ENCODE peak calls at places on chromosomes 1 and 21, in ten cellular contexts. One of them, this sample, is unnamed. For H3K27me3, the result is how much of the 10 kb centered on the place peaks cover.

GRCh38 chr1:70327306-70328076 is 27.0 kb downstream of the ANKRD13C start:
- DNase-seq in Karpas-422: no peak
- DNase-seq in IMR-90: peak
- DNase-seq in K562: no peak
- DNase-seq in SK-N-SH: no peak
- DNase-seq in heart right ventricle: no peak
- DNase-seq in fibroblast of lung: no peak
- DNase-seq in hepatocyte: no peak
- DNase-seq in tibial nerve: no peak
- DNase-seq in thyroid gland: no peak
- DNase-seq in this sample: no peak

GRCh38 chr1:51518033-51518729 is 885 bp downstream of the EPS15 start:
- DNase-seq in SK-N-SH: no peak
- DNase-seq in heart right ventricle: peak
- DNase-seq in hepatocyte: peak
- DNase-seq in K562: peak
- DNase-seq in thyroid gland: peak
- DNase-seq in fibroblast of lung: peak
- DNase-seq in Karpas-422: peak
- DNase-seq in IMR-90: peak
- DNase-seq in tibial nerve: no peak
- DNase-seq in this sample: no peak

GRCh38 chr1:203512830-203513578 is 19.1 kb downstream of the OPTC start:
- DNase-seq in Karpas-422: no peak
- DNase-seq in hepatocyte: peak
- DNase-seq in SK-N-SH: no peak
- DNase-seq in fibroblast of lung: peak
- DNase-seq in heart right ventricle: peak
- DNase-seq in tibial nerve: no peak
- DNase-seq in thyroid gland: no peak
- DNase-seq in IMR-90: peak
- DNase-seq in K562: no peak
- DNase-seq in this sample: no peak

GRCh38 chr1:206685749-206686485 is 1.2 kb downstream of the MAPKAPK2 start:
- DNase-seq in SK-N-SH: peak
- DNase-seq in IMR-90: peak
- DNase-seq in thyroid gland: peak
- DNase-seq in tibial nerve: no peak
- DNase-seq in K562: peak
- DNase-seq in hepatocyte: peak
- DNase-seq in Karpas-422: peak
- DNase-seq in heart right ventricle: peak
- DNase-seq in fibroblast of lung: peak
- DNase-seq in this sample: peak

GRCh38 chr1:233238884-233239432 is 56.6 kb downstream of the PCNX2 start:
- DNase-seq in IMR-90: peak
- DNase-seq in hepatocyte: peak
- DNase-seq in tibial nerve: no peak
- DNase-seq in K562: no peak
- DNase-seq in Karpas-422: no peak
- DNase-seq in heart right ventricle: no peak
- DNase-seq in SK-N-SH: no peak
- DNase-seq in fibroblast of lung: peak
- DNase-seq in thyroid gland: no peak
- DNase-seq in this sample: no peak

GRCh38 chr1:57485643-57486042 is 61.8 kb upstream of the DAB1 start:
- DNase-seq in thyroid gland: no peak
- DNase-seq in fibroblast of lung: peak
- DNase-seq in heart right ventricle: no peak
- DNase-seq in K562: no peak
- DNase-seq in hepatocyte: no peak
- DNase-seq in IMR-90: peak
- DNase-seq in SK-N-SH: no peak
- DNase-seq in Karpas-422: peak
- DNase-seq in tibial nerve: no peak
- DNase-seq in this sample: no peak

GRCh38 chr1:113219828-113220227 is 146.8 kb downstream of the LRIG2 start:
- DNase-seq in Karpas-422: no peak
- DNase-seq in thyroid gland: no peak
- DNase-seq in hepatocyte: no peak
- DNase-seq in K562: no peak
- DNase-seq in fibroblast of lung: no peak
- DNase-seq in heart right ventricle: no peak
- DNase-seq in IMR-90: no peak
- DNase-seq in tibial nerve: no peak
- DNase-seq in SK-N-SH: no peak
- DNase-seq in this sample: no peak

GRCh38 chr1:237016626-237017025 is 12.4 kb upstream of the MT1HL1 start:
- DNase-seq in fibroblast of lung: no peak
- DNase-seq in K562: no peak
- DNase-seq in tibial nerve: no peak
- DNase-seq in SK-N-SH: no peak
- DNase-seq in IMR-90: no peak
- DNase-seq in hepatocyte: no peak
- DNase-seq in Karpas-422: no peak
- DNase-seq in thyroid gland: no peak
- DNase-seq in heart right ventricle: no peak
- DNase-seq in this sample: no peak

GRCh38 chr21:42414928-42415769 is 11.4 kb downstream of the UBASH3A start:
- DNase-seq in Karpas-422: no peak
- DNase-seq in fibroblast of lung: peak
- DNase-seq in IMR-90: peak
- DNase-seq in SK-N-SH: no peak
- DNase-seq in tibial nerve: no peak
- DNase-seq in thyroid gland: no peak
- DNase-seq in heart right ventricle: no peak
- DNase-seq in K562: peak
- DNase-seq in hepatocyte: no peak
- DNase-seq in this sample: peak

GRCh38 chr1:232432313-232432712 is 197.6 kb downstream of the SIPA1L2 start:
- DNase-seq in IMR-90: no peak
- DNase-seq in SK-N-SH: peak
- DNase-seq in hepatocyte: no peak
- DNase-seq in K562: no peak
- DNase-seq in Karpas-422: no peak
- DNase-seq in heart right ventricle: peak
- DNase-seq in tibial nerve: no peak
- DNase-seq in fibroblast of lung: peak
- DNase-seq in thyroid gland: peak
- DNase-seq in this sample: no peak

GRCh38 chr1:74485622-74486021 is 26.8 kb downstream of the LRRC53 start:
- DNase-seq in hepatocyte: no peak
- DNase-seq in thyroid gland: no peak
- DNase-seq in K562: no peak
- DNase-seq in IMR-90: no peak
- DNase-seq in tibial nerve: no peak
- DNase-seq in Karpas-422: no peak
- DNase-seq in SK-N-SH: no peak
- DNase-seq in fibroblast of lung: no peak
- DNase-seq in heart right ventricle: no peak
- DNase-seq in this sample: no peak

GRCh38 chr1:1591452-1591851 is 8.5 kb downstream of the FNDC10 start:
- DNase-seq in thyroid gland: no peak
- DNase-seq in fibroblast of lung: no peak
- DNase-seq in IMR-90: peak
- DNase-seq in K562: no peak
- DNase-seq in Karpas-422: no peak
- DNase-seq in hepatocyte: no peak
- DNase-seq in tibial nerve: no peak
- DNase-seq in heart right ventricle: no peak
- DNase-seq in SK-N-SH: no peak
- DNase-seq in this sample: no peak

GRCh38 chr1:21841852-21842466 is 29.9 kb downstream of the LDLRAD2 start:
- DNase-seq in heart right ventricle: no peak
- DNase-seq in hepatocyte: no peak
- DNase-seq in IMR-90: no peak
- DNase-seq in K562: no peak
- DNase-seq in thyroid gland: no peak
- DNase-seq in fibroblast of lung: no peak
- DNase-seq in Karpas-422: no peak
- DNase-seq in tibial nerve: no peak
- DNase-seq in SK-N-SH: no peak
- DNase-seq in this sample: no peak

GRCh38 chr1:63935148-63935547 is 161.3 kb downstream of the ROR1 start:
- DNase-seq in IMR-90: no peak
- DNase-seq in tibial nerve: no peak
- DNase-seq in SK-N-SH: peak
- DNase-seq in Karpas-422: no peak
- DNase-seq in heart right ventricle: no peak
- DNase-seq in thyroid gland: peak
- DNase-seq in fibroblast of lung: peak
- DNase-seq in hepatocyte: peak
- DNase-seq in K562: no peak
- DNase-seq in this sample: no peak

GRCh38 chr1:55368698-55369097 is 153.5 kb upstream of the USP24 start:
- DNase-seq in tibial nerve: no peak
- DNase-seq in Karpas-422: no peak
- DNase-seq in fibroblast of lung: no peak
- DNase-seq in hepatocyte: no peak
- DNase-seq in IMR-90: no peak
- DNase-seq in SK-N-SH: no peak
- DNase-seq in thyroid gland: no peak
- DNase-seq in K562: no peak
- DNase-seq in heart right ventricle: no peak
- DNase-seq in this sample: no peak
- H3K27me3 ChIP-seq in tibial nerve: under half
- H3K27me3 ChIP-seq in Karpas-422: under half
- H3K27me3 ChIP-seq in fibroblast of lung: under half
- H3K27me3 ChIP-seq in hepatocyte: under half
- H3K27me3 ChIP-seq in IMR-90: under half
- H3K27me3 ChIP-seq in SK-N-SH: under half
- H3K27me3 ChIP-seq in thyroid gland: under half
- H3K27me3 ChIP-seq in K562: under half
- H3K27me3 ChIP-seq in heart right ventricle: under half
- H3K27me3 ChIP-seq in this sample: under half

GRCh38 chr1:116483481-116484309 is 87.1 kb downstream of the CD58 start:
- DNase-seq in tibial nerve: no peak
- DNase-seq in hepatocyte: peak
- DNase-seq in thyroid gland: peak
- DNase-seq in Karpas-422: no peak
- DNase-seq in heart right ventricle: peak
- DNase-seq in fibroblast of lung: no peak
- DNase-seq in SK-N-SH: peak
- DNase-seq in K562: no peak
- DNase-seq in IMR-90: peak
- DNase-seq in this sample: no peak
- H3K27ac ChIP-seq in tibial nerve: peak
- H3K27ac ChIP-seq in hepatocyte: peak
- H3K27ac ChIP-seq in thyroid gland: no peak
- H3K27ac ChIP-seq in Karpas-422: no peak
- H3K27ac ChIP-seq in heart right ventricle: no peak
- H3K27ac ChIP-seq in fibroblast of lung: no peak
- H3K27ac ChIP-seq in SK-N-SH: peak
- H3K27ac ChIP-seq in K562: no peak
- H3K27ac ChIP-seq in IMR-90: no peak
- H3K27ac ChIP-seq in this sample: no peak

GRCh38 chr1:156921053-156921529 is 659 bp downstream of the LRRC71 start:
- DNase-seq in Karpas-422: no peak
- DNase-seq in fibroblast of lung: no peak
- DNase-seq in thyroid gland: no peak
- DNase-seq in K562: no peak
- DNase-seq in heart right ventricle: no peak
- DNase-seq in hepatocyte: no peak
- DNase-seq in SK-N-SH: no peak
- DNase-seq in IMR-90: no peak
- DNase-seq in tibial nerve: no peak
- DNase-seq in this sample: no peak
- H3K27me3 ChIP-seq in Karpas-422: under half
- H3K27me3 ChIP-seq in fibroblast of lung: under half
- H3K27me3 ChIP-seq in thyroid gland: under half
- H3K27me3 ChIP-seq in K562: under half
- H3K27me3 ChIP-seq in heart right ventricle: half or more
- H3K27me3 ChIP-seq in hepatocyte: half or more
- H3K27me3 ChIP-seq in SK-N-SH: under half
- H3K27me3 ChIP-seq in IMR-90: under half
- H3K27me3 ChIP-seq in tibial nerve: under half
- H3K27me3 ChIP-seq in this sample: under half

GRCh38 chr1:212698467-212699103 is 1.1 kb downstream of the BATF3 start:
- DNase-seq in hepatocyte: no peak
- DNase-seq in thyroid gland: no peak
- DNase-seq in fibroblast of lung: no peak
- DNase-seq in IMR-90: no peak
- DNase-seq in tibial nerve: no peak
- DNase-seq in heart right ventricle: no peak
- DNase-seq in SK-N-SH: no peak
- DNase-seq in Karpas-422: no peak
- DNase-seq in K562: no peak
- DNase-seq in this sample: no peak

GRCh38 chr1:212700892-212701819 is 1.5 kb upstream of the BATF3 start:
- DNase-seq in heart right ventricle: peak
- DNase-seq in K562: no peak
- DNase-seq in SK-N-SH: peak
- DNase-seq in Karpas-422: peak
- DNase-seq in thyroid gland: peak
- DNase-seq in fibroblast of lung: peak
- DNase-seq in hepatocyte: peak
- DNase-seq in IMR-90: peak
- DNase-seq in tibial nerve: no peak
- DNase-seq in this sample: no peak

GRCh38 chr1:212700597-212700891 is 904 bp upstream of the BATF3 start:
- DNase-seq in fibroblast of lung: no peak
- DNase-seq in Karpas-422: no peak
- DNase-seq in tibial nerve: no peak
- DNase-seq in SK-N-SH: peak
- DNase-seq in K562: no peak
- DNase-seq in heart right ventricle: no peak
- DNase-seq in thyroid gland: no peak
- DNase-seq in hepatocyte: no peak
- DNase-seq in IMR-90: no peak
- DNase-seq in this sample: peak

GRCh38 chr1:212699104-212699838 is 369 bp downstream of the BATF3 start:
- DNase-seq in tibial nerve: no peak
- DNase-seq in thyroid gland: peak
- DNase-seq in heart right ventricle: no peak
- DNase-seq in K562: peak
- DNase-seq in SK-N-SH: peak
- DNase-seq in IMR-90: peak
- DNase-seq in fibroblast of lung: peak
- DNase-seq in hepatocyte: peak
- DNase-seq in Karpas-422: peak
- DNase-seq in this sample: peak

DNA sequence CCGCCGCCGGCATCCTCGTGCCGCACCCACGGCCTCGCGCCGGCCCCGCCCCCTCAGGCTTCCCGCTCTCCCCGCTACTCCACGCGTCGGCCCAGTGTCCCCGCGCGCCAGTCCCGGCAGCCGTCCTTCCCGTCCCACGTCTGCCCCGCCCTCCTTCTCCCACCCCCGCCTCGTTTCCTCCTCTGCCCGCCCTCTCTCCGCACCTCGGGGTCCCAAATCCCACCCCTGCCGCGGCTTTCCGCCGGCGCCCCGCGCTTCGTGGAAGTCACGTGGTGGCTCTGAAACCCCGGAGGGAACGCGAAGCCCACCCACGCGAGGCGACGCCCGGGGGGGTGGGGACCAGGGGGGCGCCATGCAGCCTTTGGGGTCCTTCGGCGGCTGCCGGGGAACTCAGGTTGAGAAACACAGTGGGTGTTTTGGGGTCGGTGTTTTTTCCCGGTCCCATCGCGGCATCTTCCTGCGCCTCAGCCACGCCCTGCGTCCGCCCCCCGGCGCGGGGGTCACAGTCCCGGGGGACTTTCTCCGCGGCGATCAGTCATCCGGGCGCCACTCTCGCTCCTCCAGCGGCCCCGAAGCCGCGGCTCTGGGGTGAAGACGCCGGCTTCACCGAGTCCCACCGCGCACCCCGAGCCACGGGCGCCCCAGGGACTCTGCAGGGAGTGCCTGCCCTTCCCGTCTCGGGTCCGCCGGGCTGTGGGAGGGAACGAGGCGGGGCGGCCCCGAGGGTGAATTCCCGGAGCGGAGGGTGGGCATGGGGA is at the start of gene BATF3:
- DNase-seq in SK-N-SH: peak
- DNase-seq in thyroid gland: peak
- DNase-seq in K562: peak
- DNase-seq in fibroblast of lung: no peak
- DNase-seq in IMR-90: no peak
- DNase-seq in tibial nerve: no peak
- DNase-seq in heart right ventricle: peak
- DNase-seq in Karpas-422: peak
- DNase-seq in hepatocyte: peak
- DNase-seq in this sample: peak
- H3K27ac ChIP-seq in SK-N-SH: no peak
- H3K27ac ChIP-seq in thyroid gland: peak
- H3K27ac ChIP-seq in K562: no peak
- H3K27ac ChIP-seq in fibroblast of lung: peak
- H3K27ac ChIP-seq in IMR-90: peak
- H3K27ac ChIP-seq in tibial nerve: peak
- H3K27ac ChIP-seq in heart right ventricle: no peak
- H3K27ac ChIP-seq in Karpas-422: no peak
- H3K27ac ChIP-seq in hepatocyte: no peak
- H3K27ac ChIP-seq in this sample: no peak

This sample was measured in CD8-positive, alpha-beta T cell.